ENCODE peak calls at places on chromosomes 3 and 15, in nine cellular contexts. P is posterior cingulate gyrus; M is fibroblast of mammary gland; S is stimulated activated CD4-positive, alpha-beta T cell treated with anti-CD3 and anti-CD28 coated beads, Interleukin-15, amount 100 ng/mL, for 1 hour; O is activated T-helper 1 cell treated with anti-CD3 and anti-CD28 coated beads, Interleukin-12 subunit alpha, Interleukin-12 subunit beta, Interleukin-2, Interleukin-4 antibody, amounts not matched to agents 30 ng/mL and 10 ng/mL and 1 ng/mL, durations not matched to agents 14 hours and 24 hours and 36 hours; B is NCI-H226; L is heart right ventricle; Q is mucosa of descending colon; K is GM03348. F is an unnamed sample.

GRCh38 chr3:42264399-42265058 is 1.5 kb downstream of the CCK start:
- DNase-seq in K (peak), Q (peak), B (no peak), M (peak), P (peak), S (no peak), O (no peak), L (no peak), F (no peak)

GRCh38 chr3:127679534-127680145 is 6.9 kb downstream of the ABTB1 start:
- DNase-seq in B (no peak), L (no peak), Q (peak), P (peak), M (no peak), O (no peak), S (no peak), K (no peak), F (no peak)

GRCh38 chr3:107660316-107660976 is 137.7 kb downstream of the BBX start:
- DNase-seq in Q (no peak), O (no peak), B (no peak), L (no peak), P (no peak), S (no peak), K (peak), M (peak), F (no peak)

GRCh38 chr3:37554364-37554763 is 307.3 kb upstream of the CTDSPL start:
- DNase-seq in Q (no peak), L (no peak), M (no peak), K (no peak), P (no peak), S (no peak), B (no peak), O (no peak), F (no peak)

GRCh38 chr15:48645558-48646330 is at the start of gene FBN1:
- DNase-seq in L (peak), P (peak), M (peak), K (peak), B (peak), O (peak), S (no peak), Q (peak), F (no peak)

GRCh38 chr3:69201658-69202057 is 79.3 kb upstream of the LMOD3 start:
- DNase-seq in P (peak), Q (peak), O (no peak), B (no peak), K (no peak), S (no peak), L (no peak), M (no peak), F (no peak)

GRCh38 chr3:32681811-32682210 is 3.2 kb upstream of the CNOT10 start:
- DNase-seq in M (no peak), S (no peak), K (no peak), B (peak), Q (no peak), L (no peak), P (no peak), O (no peak), F (no peak)

GRCh38 chr3:31377045-31377642 is 155.6 kb upstream of the STT3B start:
- DNase-seq in Q (no peak), M (peak), S (no peak), B (peak), K (peak), P (no peak), L (no peak), O (no peak), F (no peak)

GRCh38 chr15:36831125-36831914 is 251.9 kb downstream of the CDIN1 start:
- DNase-seq in M (peak), L (no peak), K (peak), S (no peak), B (peak), P (no peak), Q (no peak), O (no peak), F (no peak)

GRCh38 chr15:52082197-52083036 is 30.2 kb downstream of the BCL2L10 start:
- DNase-seq in O (no peak), B (no peak), M (no peak), S (no peak), L (no peak), P (no peak), K (peak), Q (no peak), F (no peak)

GRCh38 chr15:58535894-58536293 is 104.1 kb downstream of the LIPC start:
- DNase-seq in Q (no peak), L (no peak), K (no peak), S (no peak), M (no peak), O (no peak), B (no peak), P (no peak), F (no peak)

GRCh38 chr3:30354513-30354912 is 251.9 kb upstream of the TGFBR2 start:
- DNase-seq in B (no peak), O (no peak), S (no peak), L (peak), M (no peak), P (no peak), K (no peak), Q (no peak), F (no peak)

GRCh38 chr15:79592126-79592525 is 160.0 kb downstream of the MINAR1 start:
- DNase-seq in B (no peak), M (no peak), P (no peak), S (no peak), K (no peak), L (no peak), Q (no peak), O (no peak), F (no peak)

GRCh38 chr15:77696006-77696631 is 63.4 kb upstream of the LINGO1 start:
- DNase-seq in Q (no peak), M (no peak), S (no peak), P (peak), O (no peak), B (no peak), K (no peak), L (no peak), F (no peak)

GRCh38 chr3:185715091-185715490 is 109.8 kb downstream of the IGF2BP2 start:
- DNase-seq in L (no peak), M (no peak), Q (no peak), S (no peak), B (peak), K (peak), P (no peak), O (no peak), F (no peak)

GRCh38 chr3:41508063-41508696 is 308.9 kb downstream of the CTNNB1 start:
- DNase-seq in K (no peak), L (no peak), S (no peak), Q (no peak), P (no peak), O (no peak), B (no peak), M (peak), F (no peak)

GRCh38 chr3:11155341-11156025 is 1.2 kb downstream of the HRH1 start:
- DNase-seq in S (no peak), B (peak), O (no peak), M (peak), P (peak), Q (peak), K (peak), L (peak), F (no peak)

GRCh38 chr3:197001106-197001971 is 28.3 kb downstream of the MELTF start:
- DNase-seq in Q (peak), B (no peak), M (no peak), P (peak), O (no peak), S (no peak), L (no peak), K (no peak), F (no peak)

GRCh38 chr3:120417272-120417911 is 33.4 kb downstream of the FSTL1 start:
- DNase-seq in B (peak), K (peak), S (peak), P (peak), Q (peak), L (peak), M (peak), O (peak), F (peak)